ENCODE peak calls at places on chromosomes 12 and 14, in eight cellular contexts. B is uterus, F is transverse colon, D is heart right ventricle, O is cardiac muscle cell, I is A549, U is fibroblast of lung, K is thyroid gland. J is an unnamed sample. For H3K4me1, the result is how much of the 10 kb centered on the place peaks cover.

GRCh38 chr14:61544448-61545202 is 150.7 kb upstream of the HIF1A start:
- DNase-seq in O (no peak), D (no peak), F (no peak), B (no peak), U (no peak), I (no peak), K (no peak), J (no peak)

GRCh38 chr12:13198240-13198639 is 1.7 kb downstream of the EMP1 start:
- DNase-seq in D (no peak), O (peak), F (no peak), U (no peak), I (no peak), B (no peak), K (no peak), J (no peak)

GRCh38 chr14:104756477-104757237 is 3.7 kb downstream of the SIVA1 start:
- DNase-seq in O (no peak), K (no peak), D (no peak), F (no peak), B (no peak), U (no peak), I (no peak), J (no peak)

GRCh38 chr12:109666068-109666467 is 47.6 kb upstream of the FAM222A start:
- DNase-seq in D (no peak), F (no peak), K (no peak), I (no peak), B (no peak), U (no peak), O (no peak), J (no peak)

GRCh38 chr14:22613091-22613695 is 15.1 kb downstream of the ABHD4 start:
- DNase-seq in O (no peak), K (no peak), F (no peak), I (no peak), U (no peak), B (no peak), D (no peak), J (no peak)

GRCh38 chr12:67710582-67710981 is 62.0 kb downstream of the DYRK2 start:
- DNase-seq in O (no peak), I (peak), D (peak), B (no peak), K (no peak), F (peak), U (peak), J (no peak)

GRCh38 chr12:127355061-127355820 is 911.7 kb upstream of the TMEM132C start:
- DNase-seq in B (no peak), F (no peak), I (peak), K (no peak), O (no peak), D (no peak), U (no peak), J (no peak)

GRCh38 chr14:21072102-21072501 is 2.0 kb downstream of the ARHGEF40 start:
- DNase-seq in F (no peak), I (peak), O (peak), D (peak), K (no peak), B (no peak), U (peak), J (no peak)

GRCh38 chr12:13613297-13613696 is 368.1 kb downstream of the GRIN2B start:
- DNase-seq in I (no peak), D (no peak), U (no peak), B (no peak), O (no peak), F (no peak), K (no peak), J (no peak)

GRCh38 chr14:22630486-22630885 is 13.7 kb downstream of the OR6J1 start:
- DNase-seq in B (no peak), D (no peak), K (no peak), F (no peak), I (no peak), O (peak), U (peak), J (no peak)

GRCh38 chr12:92558806-92559205 is 144.0 kb upstream of the PLEKHG7 start:
- DNase-seq in K (no peak), D (no peak), O (no peak), I (no peak), F (no peak), B (no peak), U (no peak), J (no peak)

GRCh38 chr12:120818416-120818815 is 85.7 kb downstream of the SPPL3 start:
- DNase-seq in B (no peak), U (no peak), D (no peak), F (no peak), O (no peak), I (no peak), K (no peak), J (no peak)

GRCh38 chr12:38138225-38139221 is 178.1 kb upstream of the ALG10B start:
- DNase-seq in D (peak), F (peak), U (peak), I (peak), K (peak), B (peak), O (peak), J (no peak)

GRCh38 chr12:77644915-77645605 is 185.6 kb upstream of the NAV3 start:
- DNase-seq in F (no peak), O (no peak), I (no peak), D (no peak), U (no peak), B (no peak), K (no peak), J (no peak)

GRCh38 chr14:51939211-51939705 is 50.1 kb upstream of the RTRAF start:
- DNase-seq in O (peak), K (no peak), F (no peak), B (peak), U (peak), I (no peak), D (no peak), J (no peak)

GRCh38 chr12:120224304-120225199 is 23.6 kb upstream of the RPLP0 start:
- DNase-seq in I (no peak), B (no peak), D (peak), F (peak), K (peak), U (no peak), O (no peak), J (peak)

GRCh38 chr14:66944872-66945271 is 244.4 kb upstream of the GARIN2 start:
- DNase-seq in D (no peak), O (peak), F (no peak), K (peak), B (no peak), U (peak), I (no peak), J (no peak)

GRCh38 chr12:112013601-112014402 is 576 bp downstream of the ERP29 start:
- DNase-seq in K (peak), I (peak), B (peak), D (peak), F (peak), O (peak), U (peak), J (peak)

GRCh38 chr12:91922139-91922538 is 223.5 kb downstream of the BTG1 start:
- DNase-seq in F (no peak), B (no peak), K (no peak), U (peak), D (no peak), I (no peak), O (no peak), J (no peak)

GRCh38 chr14:64683264-64683663 is 21.0 kb upstream of the PLEKHG3 start:
- DNase-seq in K (peak), U (no peak), B (no peak), I (no peak), F (no peak), O (no peak), D (no peak), J (no peak)

DNA sequence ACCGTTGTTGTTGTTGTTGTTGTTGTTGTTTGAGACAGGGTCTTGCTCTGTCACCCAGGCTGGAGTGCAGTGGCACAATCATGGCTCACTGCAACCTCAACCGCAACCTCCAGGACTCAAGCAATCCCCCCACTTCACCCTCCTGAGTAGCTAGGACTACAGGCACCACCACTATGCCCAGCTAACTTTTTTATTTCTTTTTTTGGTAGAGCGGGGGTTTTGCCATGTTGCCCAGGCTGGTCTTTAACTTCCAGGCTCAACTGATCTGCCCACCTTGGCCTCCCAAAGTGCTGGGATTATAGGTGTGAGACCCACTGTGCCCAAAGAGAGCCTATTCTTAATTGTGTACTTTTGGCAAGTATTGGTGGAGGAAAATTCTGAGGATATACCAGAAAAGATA is 25.7 kb downstream of the MOK start:
- DNase-seq in D (no peak), I (no peak), F (no peak), U (no peak), O (no peak), B (no peak), K (no peak), J (no peak)
- H3K4me1 ChIP-seq in D (under half), I (half or more), F (under half), U (under half), O (under half), B (under half), K (under half), J (under half)

DNA sequence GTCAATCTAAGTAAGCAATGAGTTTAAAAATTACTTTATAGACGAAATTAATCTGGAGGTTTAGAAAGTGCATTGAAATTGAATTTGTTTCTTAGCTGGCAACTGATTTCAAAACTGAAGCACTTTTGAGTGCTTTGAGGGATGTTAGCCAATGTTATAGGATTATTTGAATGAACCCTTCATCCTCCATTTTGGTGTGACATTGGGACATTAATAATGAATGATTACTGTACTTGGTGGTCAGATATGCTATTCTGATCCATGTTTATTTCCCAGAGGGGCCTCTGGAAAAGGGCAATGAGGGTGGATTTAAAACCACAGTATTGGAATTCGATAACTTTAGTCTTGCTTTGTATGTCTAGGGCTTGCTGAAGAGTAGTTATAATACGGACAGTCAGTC is 183.2 kb downstream of the AKAP6 start:
- DNase-seq in D (no peak), B (no peak), U (no peak), I (no peak), K (no peak), F (no peak), O (no peak), J (no peak)
- H3K27ac ChIP-seq in D (peak), B (no peak), U (no peak), I (peak), K (no peak), F (no peak), O (no peak), J (peak)

GRCh38 chr14:73721101-73721821 is 7.1 kb upstream of the PNMA1 start:
- DNase-seq in B (no peak), I (no peak), D (no peak), F (no peak), O (no peak), U (no peak), K (no peak), J (no peak)
- TF ChIP-seq CTCF in B (no peak), I (no peak), D (no peak), F (no peak), O (no peak), U (no peak), K (no peak), J (no peak)

GRCh38 chr14:101854366-101854765 is 92.9 kb downstream of the PPP2R5C start:
- DNase-seq in B (no peak), U (no peak), F (peak), K (no peak), D (no peak), O (peak), I (no peak), J (no peak)
- H3K4me1 ChIP-seq in B (under half), U (under half), F (half or more), K (under half), D (half or more), O (under half), I (under half), J (half or more)

DNA sequence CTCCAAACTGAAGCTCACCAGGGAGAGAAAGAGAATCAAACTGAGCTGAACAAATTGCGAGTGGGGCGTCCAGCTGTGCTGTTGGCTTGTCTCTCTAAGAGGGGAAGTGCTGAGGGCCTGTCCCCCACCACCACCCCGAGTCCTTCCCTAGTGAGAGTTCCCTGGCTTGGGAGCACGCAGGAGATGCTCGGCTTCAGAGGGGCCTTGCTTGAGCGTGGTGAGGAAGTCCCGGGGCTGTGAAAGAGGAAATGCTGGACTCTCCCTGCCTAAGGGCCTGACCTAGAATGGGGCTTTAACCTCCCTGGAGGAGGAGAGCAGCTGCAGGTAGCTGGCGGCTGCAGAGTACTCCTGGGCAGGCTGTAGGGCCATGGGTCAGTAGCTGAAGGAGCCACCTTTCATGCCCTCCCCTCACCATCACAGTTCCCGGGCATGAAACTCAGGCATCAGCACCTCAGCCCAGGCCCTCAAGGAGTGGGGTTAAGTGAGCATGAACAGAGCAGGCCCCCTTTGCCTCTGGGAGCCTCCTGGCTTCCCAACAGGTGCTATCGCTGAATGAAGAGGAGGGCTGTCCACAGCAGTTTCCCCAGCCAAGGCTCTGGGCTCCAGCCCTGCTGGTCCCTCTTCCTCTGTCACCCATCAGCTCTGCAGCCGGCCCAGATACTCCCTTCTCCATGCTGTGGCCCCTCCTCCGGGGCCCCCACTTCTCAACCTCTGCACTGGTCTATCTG is 184.5 kb downstream of the ZFP36L1 start:
- DNase-seq in B (peak), O (no peak), I (no peak), U (no peak), F (peak), D (no peak), K (no peak), J (peak)
- H3K27ac ChIP-seq in B (peak), O (peak), I (peak), U (no peak), F (peak), D (peak), K (peak), J (peak)

GRCh38 chr12:108610856-108611605 is 13.1 kb upstream of the TMEM119 start:
- DNase-seq in U (no peak), D (no peak), F (no peak), B (no peak), I (no peak), K (no peak), O (no peak), J (no peak)

GRCh38 chr12:108610336-108610815 is 12.5 kb upstream of the TMEM119 start:
- DNase-seq in O (no peak), B (no peak), F (no peak), I (no peak), U (no peak), K (no peak), D (no peak), J (no peak)

GRCh38 chr12:108612788-108613282 is 15.0 kb upstream of the TMEM119 start:
- DNase-seq in O (no peak), U (no peak), F (no peak), D (no peak), I (no peak), B (no peak), K (no peak), J (no peak)

GRCh38 chr12:108613548-108613947 is 15.7 kb upstream of the TMEM119 start:
- DNase-seq in D (no peak), I (peak), B (no peak), F (no peak), U (no peak), K (no peak), O (no peak), J (no peak)

GRCh38 chr12:108611884-108612415 is 14.1 kb upstream of the TMEM119 start:
- DNase-seq in I (peak), U (peak), B (no peak), K (no peak), D (no peak), F (no peak), O (peak), J (no peak)
- TF ChIP-seq CTCF in I (peak), U (peak), B (peak), K (no peak), D (no peak), F (peak), O (peak), J (peak)

GRCh38 chr12:3253682-3254275 is 176.6 kb downstream of the TSPAN9 start:
- DNase-seq in F (no peak), K (no peak), D (no peak), I (no peak), O (no peak), U (no peak), B (no peak), J (peak)
- H3K4me1 ChIP-seq in F (under half), K (under half), D (half or more), I (under half), O (half or more), U (under half), B (under half), J (half or more)

GRCh38 chr14:56002316-56002715 is 115.9 kb upstream of the PELI2 start:
- DNase-seq in O (no peak), D (no peak), K (no peak), F (no peak), B (no peak), U (no peak), I (no peak), J (no peak)

GRCh38 chr14:56005580-56006053 is 112.6 kb upstream of the PELI2 start:
- DNase-seq in I (no peak), D (no peak), U (peak), O (peak), F (no peak), K (no peak), B (no peak), J (no peak)

GRCh38 chr14:56002876-56003625 is 115.2 kb upstream of the PELI2 start:
- DNase-seq in U (no peak), D (no peak), O (no peak), B (no peak), F (no peak), K (no peak), I (no peak), J (no peak)

GRCh38 chr14:56004323-56004722 is 113.9 kb upstream of the PELI2 start:
- DNase-seq in K (no peak), I (no peak), D (no peak), O (no peak), U (no peak), B (no peak), F (no peak), J (no peak)

DNA sequence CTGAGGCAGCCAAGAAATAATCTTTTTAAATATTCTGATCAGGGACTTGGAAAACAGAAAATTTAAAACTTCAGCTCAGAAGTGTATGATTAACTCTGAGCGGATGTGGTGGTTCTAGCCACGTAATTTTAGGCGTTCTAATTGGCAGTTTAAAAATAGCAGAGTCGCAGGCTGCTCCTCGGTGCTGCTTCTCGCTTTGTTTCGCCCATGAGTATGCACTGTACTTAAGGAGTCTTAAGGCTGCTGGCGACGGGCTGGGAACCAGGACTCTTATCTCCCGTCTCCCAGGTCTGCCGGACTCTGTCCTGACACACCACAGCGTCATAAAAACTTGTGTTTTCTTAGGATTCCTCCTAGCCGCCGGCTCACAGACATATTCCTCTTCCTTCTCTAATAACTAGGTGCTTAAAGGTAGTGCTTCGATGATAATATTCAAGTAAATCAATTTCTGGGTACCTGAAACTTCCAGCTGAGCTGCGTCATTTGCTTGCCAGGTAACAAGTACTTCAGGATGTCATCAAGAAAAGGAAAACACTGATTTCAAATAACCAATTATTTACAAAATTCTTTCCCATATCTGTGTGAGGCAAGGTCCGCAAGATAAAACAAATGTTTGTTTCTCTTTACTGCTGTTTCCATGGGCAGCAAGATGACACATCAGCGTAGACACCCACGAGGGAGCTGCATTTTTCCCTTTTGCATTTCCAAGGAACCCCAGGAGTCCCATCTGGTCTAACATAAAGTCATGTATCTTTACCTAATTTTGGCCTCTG is 113.2 kb upstream of the PELI2 start:
- DNase-seq in F (peak), D (peak), K (peak), B (peak), I (peak), O (peak), U (peak), J (no peak)
- H3K27ac ChIP-seq in F (peak), D (peak), K (no peak), B (peak), I (peak), O (no peak), U (peak), J (peak)

GRCh38 chr14:44896275-44897040 is 65.3 kb downstream of the KLHL28 start:
- DNase-seq in I (no peak), B (no peak), O (no peak), D (no peak), F (no peak), U (no peak), K (no peak), J (no peak)

GRCh38 chr14:44895716-44896115 is 66.0 kb downstream of the KLHL28 start:
- DNase-seq in I (no peak), O (peak), U (peak), D (no peak), F (no peak), B (no peak), K (no peak), J (no peak)

GRCh38 chr14:44897041-44897843 is 64.5 kb downstream of the KLHL28 start:
- DNase-seq in O (peak), I (peak), F (peak), D (peak), B (peak), K (peak), U (peak), J (peak)

GRCh38 chr14:44897844-44898151 is 63.9 kb downstream of the KLHL28 start:
- DNase-seq in F (no peak), U (peak), D (no peak), K (no peak), I (no peak), O (no peak), B (no peak), J (no peak)

GRCh38 chr14:44898547-44898946 is 63.2 kb downstream of the KLHL28 start:
- DNase-seq in O (no peak), U (peak), F (no peak), K (no peak), B (no peak), I (no peak), D (no peak), J (no peak)
- TF ChIP-seq CTCF in O (no peak), U (no peak), F (no peak), K (no peak), B (no peak), I (no peak), D (no peak), J (no peak)

GRCh38 chr14:35337557-35338255 is 45.5 kb downstream of the PSMA6 start:
- DNase-seq in K (peak), F (no peak), B (no peak), U (no peak), O (no peak), I (no peak), D (no peak), J (no peak)

GRCh38 chr14:35336171-35337073 is 44.2 kb downstream of the PSMA6 start:
- DNase-seq in B (peak), F (peak), K (peak), O (peak), U (peak), D (peak), I (peak), J (peak)

GRCh38 chr14:35337074-35337556 is 44.9 kb downstream of the PSMA6 start:
- DNase-seq in I (no peak), O (no peak), D (no peak), B (no peak), U (no peak), K (no peak), F (no peak), J (no peak)

GRCh38 chr14:35333797-35334743 is 41.9 kb downstream of the PSMA6 start:
- DNase-seq in F (no peak), D (no peak), U (no peak), B (no peak), I (no peak), K (no peak), O (no peak), J (no peak)

GRCh38 chr14:35335388-35336092 is 43.4 kb downstream of the PSMA6 start:
- DNase-seq in K (peak), U (peak), O (peak), D (no peak), B (peak), F (peak), I (peak), J (peak)
- H3K4me1 ChIP-seq in K (half or more), U (under half), O (under half), D (half or more), B (under half), F (half or more), I (half or more), J (half or more)

J was measured in left ventricle myocardium inferior.